ENCODE peak calls at places on chromosome 16, in five cellular contexts. One of them, this sample, is unnamed.

GRCh38 chr16:24626251-24626650 is 86.9 kb downstream of the RBBP6 start:
- DNase-seq in lower lobe of right lung: no peak
- DNase-seq in neural progenitor cell: no peak
- DNase-seq in adrenal gland: no peak
- DNase-seq in HL-60: no peak
- DNase-seq in this sample: no peak

GRCh38 chr16:31142109-31143035 is 6.8 kb upstream of the PRSS8 start:
- DNase-seq in adrenal gland: peak; percentile 99
- DNase-seq in neural progenitor cell: peak; percentile 100
- DNase-seq in lower lobe of right lung: peak; percentile 100
- DNase-seq in HL-60: peak; percentile 99
- DNase-seq in this sample: peak; percentile 99

GRCh38 chr16:83059237-83059636 is 432.5 kb downstream of the CDH13 start:
- DNase-seq in adrenal gland: no peak
- DNase-seq in HL-60: no peak
- DNase-seq in lower lobe of right lung: no peak
- DNase-seq in neural progenitor cell: no peak
- DNase-seq in this sample: no peak

GRCh38 chr16:78431701-78432100 is 332.2 kb downstream of the WWOX start:
- DNase-seq in HL-60: no peak
- DNase-seq in neural progenitor cell: no peak
- DNase-seq in lower lobe of right lung: no peak
- DNase-seq in adrenal gland: no peak
- DNase-seq in this sample: no peak

GRCh38 chr16:28210979-28211505 is 723 bp downstream of the XPO6 start:
- DNase-seq in lower lobe of right lung: peak; percentile 78
- DNase-seq in adrenal gland: peak; percentile 89
- DNase-seq in neural progenitor cell: peak; percentile 64
- DNase-seq in HL-60: peak; percentile 61
- DNase-seq in this sample: peak; percentile 68

GRCh38 chr16:70437582-70438324 is 1.1 kb downstream of the ST3GAL2 start:
- DNase-seq in lower lobe of right lung: no peak
- DNase-seq in adrenal gland: peak; percentile 50
- DNase-seq in neural progenitor cell: peak; percentile 48
- DNase-seq in HL-60: no peak
- DNase-seq in this sample: no peak

GRCh38 chr16:27408012-27408601 is 6.1 kb downstream of the IL21R start:
- DNase-seq in neural progenitor cell: no peak
- DNase-seq in HL-60: no peak
- DNase-seq in adrenal gland: no peak
- DNase-seq in lower lobe of right lung: no peak
- DNase-seq in this sample: no peak

GRCh38 chr16:84518804-84519341 is 14.4 kb upstream of the MEAK7 start:
- DNase-seq in neural progenitor cell: no peak
- DNase-seq in HL-60: no peak
- DNase-seq in lower lobe of right lung: peak; percentile 37
- DNase-seq in adrenal gland: no peak
- DNase-seq in this sample: no peak

GRCh38 chr16:85670840-85671239 is 17.9 kb downstream of the GINS2 start:
- DNase-seq in adrenal gland: no peak
- DNase-seq in neural progenitor cell: no peak
- DNase-seq in HL-60: no peak
- DNase-seq in lower lobe of right lung: peak; percentile 15
- DNase-seq in this sample: no peak

GRCh38 chr16:23827245-23827543 is 8.6 kb upstream of the PRKCB start:
- DNase-seq in lower lobe of right lung: no peak
- DNase-seq in adrenal gland: no peak
- DNase-seq in HL-60: no peak
- DNase-seq in neural progenitor cell: no peak
- DNase-seq in this sample: no peak

GRCh38 chr16:64130140-64130539 is 991.7 kb downstream of the CDH11 start:
- DNase-seq in adrenal gland: no peak
- DNase-seq in HL-60: no peak
- DNase-seq in neural progenitor cell: no peak
- DNase-seq in lower lobe of right lung: no peak
- DNase-seq in this sample: no peak

GRCh38 chr16:89006036-89006752 is 29.2 kb upstream of the CBFA2T3 start:
- DNase-seq in lower lobe of right lung: peak; percentile 41
- DNase-seq in adrenal gland: no peak
- DNase-seq in neural progenitor cell: no peak
- DNase-seq in HL-60: no peak
- DNase-seq in this sample: no peak

GRCh38 chr16:50616883-50617629 is 64.1 kb downstream of the SNX20 start:
- DNase-seq in neural progenitor cell: no peak
- DNase-seq in HL-60: no peak
- DNase-seq in lower lobe of right lung: no peak
- DNase-seq in adrenal gland: no peak
- DNase-seq in this sample: no peak

GRCh38 chr16:19872935-19873334 is 11.7 kb downstream of the GPRC5B start:
- DNase-seq in lower lobe of right lung: no peak
- DNase-seq in neural progenitor cell: no peak
- DNase-seq in adrenal gland: no peak
- DNase-seq in HL-60: no peak
- DNase-seq in this sample: no peak

GRCh38 chr16:86089986-86090385 is 191.0 kb downstream of the IRF8 start:
- DNase-seq in neural progenitor cell: no peak
- DNase-seq in lower lobe of right lung: no peak
- DNase-seq in HL-60: peak; percentile 26
- DNase-seq in adrenal gland: no peak
- DNase-seq in this sample: no peak

GRCh38 chr16:84464116-84464515 is 40.3 kb downstream of the MEAK7 start:
- DNase-seq in HL-60: no peak
- DNase-seq in neural progenitor cell: no peak
- DNase-seq in adrenal gland: no peak
- DNase-seq in lower lobe of right lung: no peak
- DNase-seq in this sample: no peak

GRCh38 chr16:89303604-89304003 is 86.1 kb downstream of the ZNF778 start:
- DNase-seq in lower lobe of right lung: no peak
- DNase-seq in neural progenitor cell: no peak
- DNase-seq in adrenal gland: no peak
- DNase-seq in HL-60: no peak
- DNase-seq in this sample: no peak

GRCh38 chr16:70677499-70678120 is 8.2 kb downstream of the MTSS2 start:
- DNase-seq in adrenal gland: no peak
- DNase-seq in neural progenitor cell: no peak
- DNase-seq in lower lobe of right lung: no peak
- DNase-seq in HL-60: no peak
- DNase-seq in this sample: no peak

GRCh38 chr16:83651871-83652270 is 155.9 kb upstream of the HSBP1 start:
- DNase-seq in adrenal gland: no peak
- DNase-seq in lower lobe of right lung: no peak
- DNase-seq in HL-60: no peak
- DNase-seq in neural progenitor cell: no peak
- DNase-seq in this sample: no peak

GRCh38 chr16:2675714-2676113 is 6.6 kb upstream of the KCTD5 start:
- DNase-seq in neural progenitor cell: no peak
- DNase-seq in HL-60: no peak
- DNase-seq in lower lobe of right lung: no peak
- DNase-seq in adrenal gland: no peak
- DNase-seq in this sample: no peak

GRCh38 chr16:6558133-6558532 is 774.5 kb upstream of the RBFOX1 start:
- DNase-seq in adrenal gland: no peak
- DNase-seq in lower lobe of right lung: no peak
- DNase-seq in neural progenitor cell: peak; percentile 76
- DNase-seq in HL-60: no peak
- DNase-seq in this sample: no peak

GRCh38 chr16:84836234-84836647 is 16.5 kb downstream of the CRISPLD2 start:
- DNase-seq in neural progenitor cell: peak; percentile 85
- DNase-seq in HL-60: no peak
- DNase-seq in adrenal gland: peak; percentile 45
- DNase-seq in lower lobe of right lung: peak; percentile 50
- DNase-seq in this sample: peak; percentile 73

GRCh38 chr16:77782694-77783093 is 5.7 kb upstream of the VAT1L start:
- DNase-seq in HL-60: peak; percentile 17
- DNase-seq in lower lobe of right lung: no peak
- DNase-seq in neural progenitor cell: no peak
- DNase-seq in adrenal gland: peak; percentile 50
- DNase-seq in this sample: no peak

GRCh38 chr16:27205436-27206065 is 2.2 kb downstream of the KDM8 start:
- DNase-seq in adrenal gland: no peak
- DNase-seq in neural progenitor cell: no peak
- DNase-seq in HL-60: no peak
- DNase-seq in lower lobe of right lung: no peak
- DNase-seq in this sample: no peak

GRCh38 chr16:69613283-69614154 is 47.8 kb downstream of the NFAT5 start:
- DNase-seq in adrenal gland: peak; percentile 12
- DNase-seq in lower lobe of right lung: no peak
- DNase-seq in neural progenitor cell: no peak
- DNase-seq in HL-60: peak; percentile 25
- DNase-seq in this sample: no peak

GRCh38 chr16:49464877-49465504 is 91.4 kb downstream of the C16orf78 start:
- DNase-seq in lower lobe of right lung: peak; percentile 34
- DNase-seq in neural progenitor cell: peak; percentile 75
- DNase-seq in HL-60: no peak
- DNase-seq in adrenal gland: no peak
- DNase-seq in this sample: no peak

GRCh38 chr16:11213373-11213772 is 42.6 kb downstream of the SOCS1 start:
- DNase-seq in HL-60: no peak
- DNase-seq in lower lobe of right lung: no peak
- DNase-seq in adrenal gland: no peak
- DNase-seq in neural progenitor cell: no peak
- DNase-seq in this sample: no peak

GRCh38 chr16:66299349-66299748 is 67.1 kb upstream of the CDH5 start:
- DNase-seq in neural progenitor cell: no peak
- DNase-seq in HL-60: no peak
- DNase-seq in lower lobe of right lung: no peak
- DNase-seq in adrenal gland: no peak
- DNase-seq in this sample: no peak
- H3K27me3 ChIP-seq in neural progenitor cell: no peaks in the 10 kb centered on the region
- H3K27me3 ChIP-seq in HL-60: no peaks in the 10 kb centered on the region
- H3K27me3 ChIP-seq in lower lobe of right lung: no peaks in the 10 kb centered on the region
- H3K27me3 ChIP-seq in adrenal gland: no peaks in the 10 kb centered on the region
- H3K27me3 ChIP-seq in this sample: peaks cover 5% of the 10 kb centered on the region

DNA sequence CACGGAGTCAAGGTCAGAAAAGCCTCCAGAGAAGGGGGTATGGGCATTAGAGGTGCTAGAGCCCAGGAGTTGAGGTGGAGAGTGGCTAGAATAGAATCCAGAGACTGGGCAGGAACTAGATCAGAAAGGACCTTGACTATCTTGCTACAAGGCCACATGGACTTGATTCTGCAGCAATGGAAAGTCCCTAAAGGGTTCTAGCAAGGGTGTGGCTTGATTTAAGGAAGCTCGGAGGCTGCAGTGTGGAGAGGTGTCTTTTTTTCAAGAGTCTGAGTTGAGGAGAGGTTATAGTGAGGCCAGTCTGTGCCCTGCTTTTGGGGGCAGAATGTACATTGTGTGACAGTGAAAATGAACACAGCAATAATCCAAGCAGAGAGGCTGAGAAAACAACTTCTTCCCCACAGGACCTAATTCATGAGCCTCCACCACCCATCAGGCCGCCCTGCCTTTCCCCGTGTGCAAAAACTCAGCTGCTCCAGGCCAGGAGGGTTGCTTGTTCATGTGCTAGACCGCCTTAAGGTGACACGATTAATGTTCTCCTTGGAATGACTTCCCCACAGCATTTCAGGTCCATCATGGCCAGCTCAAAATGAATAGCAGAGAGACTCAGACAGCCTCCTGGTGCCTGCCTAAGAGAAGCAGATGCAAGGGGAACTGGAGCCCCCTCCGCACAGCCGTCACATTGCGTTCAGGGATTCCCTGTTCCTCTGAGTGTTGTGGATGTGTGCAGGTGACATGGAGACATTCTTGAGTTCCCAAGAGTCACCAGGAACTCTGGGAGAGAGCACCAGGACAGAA is 8.7 kb upstream of the BEAN1 start:
- DNase-seq in HL-60: no peak
- DNase-seq in lower lobe of right lung: no peak
- DNase-seq in adrenal gland: no peak
- DNase-seq in neural progenitor cell: no peak
- DNase-seq in this sample: no peak
- H3K27ac ChIP-seq in HL-60: no peak overlapping the region
- H3K27ac ChIP-seq in lower lobe of right lung: no peak overlapping the region
- H3K27ac ChIP-seq in adrenal gland: no peak overlapping the region
- H3K27ac ChIP-seq in neural progenitor cell: no peak overlapping the region
- H3K27ac ChIP-seq in this sample: no peak overlapping the region

GRCh38 chr16:801584-802363 is 1.2 kb upstream of the GNG13 start:
- DNase-seq in lower lobe of right lung: no peak
- DNase-seq in adrenal gland: no peak
- DNase-seq in neural progenitor cell: no peak
- DNase-seq in HL-60: no peak
- DNase-seq in this sample: no peak
- H3K27me3 ChIP-seq in lower lobe of right lung: peaks cover 32% of the 10 kb centered on the region
- H3K27me3 ChIP-seq in adrenal gland: peaks cover 37% of the 10 kb centered on the region
- H3K27me3 ChIP-seq in neural progenitor cell: peaks cover 68% of the 10 kb centered on the region
- H3K27me3 ChIP-seq in HL-60: peaks cover 31% of the 10 kb centered on the region
- H3K27me3 ChIP-seq in this sample: peaks cover 65% of the 10 kb centered on the region

GRCh38 chr16:57892041-57892440 is 78.9 kb downstream of the CNGB1 start:
- DNase-seq in adrenal gland: peak; percentile 38
- DNase-seq in lower lobe of right lung: no peak
- DNase-seq in HL-60: no peak
- DNase-seq in neural progenitor cell: no peak
- DNase-seq in this sample: no peak

GRCh38 chr16:57889960-57890751 is 80.8 kb downstream of the CNGB1 start:
- DNase-seq in neural progenitor cell: no peak
- DNase-seq in HL-60: no peak
- DNase-seq in lower lobe of right lung: no peak
- DNase-seq in adrenal gland: peak; percentile 60
- DNase-seq in this sample: no peak

GRCh38 chr16:57889111-57889510 is 81.8 kb downstream of the CNGB1 start:
- DNase-seq in lower lobe of right lung: no peak
- DNase-seq in adrenal gland: no peak
- DNase-seq in neural progenitor cell: no peak
- DNase-seq in HL-60: no peak
- DNase-seq in this sample: no peak

GRCh38 chr16:57889522-57889921 is 81.4 kb downstream of the CNGB1 start:
- DNase-seq in HL-60: no peak
- DNase-seq in adrenal gland: no peak
- DNase-seq in neural progenitor cell: no peak
- DNase-seq in lower lobe of right lung: no peak
- DNase-seq in this sample: no peak

GRCh38 chr16:57890752-57891111 is 80.2 kb downstream of the CNGB1 start:
- DNase-seq in neural progenitor cell: no peak
- DNase-seq in lower lobe of right lung: no peak
- DNase-seq in HL-60: no peak
- DNase-seq in adrenal gland: no peak
- DNase-seq in this sample: no peak
- H3K27ac ChIP-seq in neural progenitor cell: no peak overlapping the region
- H3K27ac ChIP-seq in lower lobe of right lung: no peak overlapping the region
- H3K27ac ChIP-seq in HL-60: no peak overlapping the region
- H3K27ac ChIP-seq in adrenal gland: no peak overlapping the region
- H3K27ac ChIP-seq in this sample: no peak overlapping the region

This sample was measured in left ventricle myocardium inferior.